ENCODE peak calls at places on chromosomes 4 and X, in nine cellular contexts. M is CD4-positive, CD25-positive, alpha-beta regulatory T cell; H is A549; O is naive thymus-derived CD4-positive, alpha-beta T cell; X is ascending aorta; A is colonic mucosa; N is OCI-LY7; V is right cardiac atrium; P is DND-41. S is an unnamed sample. For H3K4me1, the result is how much of the 10 kb centered on the place peaks cover.

GRCh38 chr4:4406455-4407298 is 19.8 kb downstream of the NSG1 start:
- DNase-seq in M (no peak), H (no peak), O (no peak), X (no peak), A (no peak), N (no peak), V (no peak), P (no peak), S (no peak)

GRCh38 chrX:50579955-50580354 is 109.3 kb upstream of the DGKK start:
- DNase-seq in M (peak), H (peak), O (no peak), X (no peak), A (peak), N (peak), V (no peak), P (peak), S (no peak)

GRCh38 chr4:11487876-11488545 is 59.3 kb upstream of the HS3ST1 start:
- DNase-seq in M (peak), H (no peak), O (no peak), X (no peak), A (no peak), N (no peak), V (no peak), P (no peak), S (no peak)

GRCh38 chr4:78627046-78627965 is 75.7 kb downstream of the ANXA3 start:
- DNase-seq in M (no peak), H (no peak), O (no peak), X (no peak), A (no peak), N (no peak), V (no peak), P (no peak), S (no peak)

GRCh38 chr4:141177171-141177570 is 43.5 kb upstream of the ZNF330 start:
- DNase-seq in M (no peak), H (no peak), O (no peak), X (no peak), A (no peak), N (no peak), V (no peak), P (no peak), S (no peak)

GRCh38 chrX:21374163-21374993 is at the start of gene CNKSR2:
- DNase-seq in M (peak), H (peak), O (peak), X (no peak), A (no peak), N (no peak), V (peak), P (peak), S (no peak)

GRCh38 chrX:123648028-123648810 is 84.6 kb downstream of the THOC2 start:
- DNase-seq in M (peak), H (peak), O (no peak), X (no peak), A (peak), N (no peak), V (no peak), P (no peak), S (no peak)

GRCh38 chr4:78922207-78922606 is 17.0 kb downstream of the PAQR3 start:
- DNase-seq in M (no peak), H (no peak), O (no peak), X (no peak), A (no peak), N (no peak), V (no peak), P (no peak), S (no peak)

GRCh38 chr4:38310446-38311043 is 350.3 kb downstream of the PTTG2 start:
- DNase-seq in M (peak), H (no peak), O (peak), X (no peak), A (no peak), N (no peak), V (no peak), P (peak), S (no peak)

GRCh38 chr4:40763228-40763716 is 13.5 kb downstream of the NSUN7 start:
- DNase-seq in M (peak), H (no peak), O (peak), X (no peak), A (no peak), N (no peak), V (no peak), P (peak), S (no peak)

GRCh38 chr4:85498068-85498733 is 23.3 kb downstream of the ARHGAP24 start:
- DNase-seq in M (no peak), H (no peak), O (no peak), X (peak), A (no peak), N (no peak), V (peak), P (no peak), S (no peak)

GRCh38 chr4:101910786-101911373 is 120.3 kb downstream of the BANK1 start:
- DNase-seq in M (no peak), H (no peak), O (no peak), X (no peak), A (no peak), N (no peak), V (no peak), P (no peak), S (no peak)

GRCh38 chr4:149980941-149981340 is 97.3 kb upstream of the DCLK2 start:
- DNase-seq in M (peak), H (peak), O (peak), X (no peak), A (peak), N (peak), V (peak), P (peak), S (no peak)

GRCh38 chr4:185232370-185232769 is 23.0 kb downstream of the SNX25 start:
- DNase-seq in M (no peak), H (no peak), O (no peak), X (no peak), A (no peak), N (no peak), V (no peak), P (no peak), S (no peak)

GRCh38 chr4:109614466-109614865 is 54.4 kb downstream of the MCUB start:
- DNase-seq in M (no peak), H (no peak), O (no peak), X (no peak), A (no peak), N (no peak), V (no peak), P (peak), S (no peak)
- H3K4me1 ChIP-seq in M (under half), H (under half), O (under half), X (under half), A (under half), N (under half), V (under half), P (under half), S (under half)

GRCh38 chr4:7877131-7877530 is 62.5 kb downstream of the AFAP1 start:
- DNase-seq in M (no peak), H (no peak), O (no peak), X (no peak), A (no peak), N (no peak), V (no peak), P (no peak), S (no peak)

GRCh38 chr4:7878323-7878722 is 61.3 kb downstream of the AFAP1 start:
- DNase-seq in M (no peak), H (no peak), O (no peak), X (no peak), A (no peak), N (no peak), V (no peak), P (no peak), S (no peak)

GRCh38 chr4:7880681-7881080 is 59.0 kb downstream of the AFAP1 start:
- DNase-seq in M (no peak), H (no peak), O (no peak), X (no peak), A (no peak), N (no peak), V (no peak), P (no peak), S (no peak)

GRCh38 chr4:7876096-7876993 is 63.3 kb downstream of the AFAP1 start:
- DNase-seq in M (peak), H (peak), O (no peak), X (no peak), A (no peak), N (no peak), V (peak), P (no peak), S (no peak)

GRCh38 chr4:7879127-7879526 is 60.5 kb downstream of the AFAP1 start:
- DNase-seq in M (no peak), H (no peak), O (no peak), X (no peak), A (no peak), N (no peak), V (no peak), P (no peak), S (no peak)
- H3K27ac ChIP-seq in M (no peak), H (peak), O (no peak), X (peak), A (no peak), N (no peak), V (no peak), P (no peak), S (peak)

GRCh38 chr4:26860922-26861433 is 337 bp downstream of the STIM2 start:
- DNase-seq in M (peak), H (no peak), O (peak), X (no peak), A (peak), N (peak), V (peak), P (peak), S (no peak)
- H3K4me1 ChIP-seq in M (half or more), H (under half), O (under half), X (under half), A (under half), N (under half), V (under half), P (half or more), S (under half)

GRCh38 chr4:98728433-98728832 is 70.0 kb upstream of the TSPAN5 start:
- DNase-seq in M (peak), H (no peak), O (no peak), X (no peak), A (no peak), N (no peak), V (no peak), P (peak), S (no peak)
- H3K27ac ChIP-seq in M (no peak), H (no peak), O (no peak), X (no peak), A (no peak), N (no peak), V (no peak), P (no peak), S (no peak)

GRCh38 chr4:76296421-76296820 is 10.1 kb upstream of the STBD1 start:
- DNase-seq in M (no peak), H (no peak), O (no peak), X (no peak), A (no peak), N (no peak), V (no peak), P (no peak), S (no peak)

GRCh38 chr4:76301775-76302162 is 4.8 kb upstream of the STBD1 start:
- DNase-seq in M (no peak), H (no peak), O (no peak), X (no peak), A (no peak), N (no peak), V (no peak), P (no peak), S (no peak)

GRCh38 chr4:76300012-76300411 is 6.5 kb upstream of the STBD1 start:
- DNase-seq in M (no peak), H (no peak), O (no peak), X (no peak), A (no peak), N (no peak), V (no peak), P (no peak), S (no peak)

GRCh38 chr4:76301068-76301774 is 5.3 kb upstream of the STBD1 start:
- DNase-seq in M (peak), H (peak), O (peak), X (no peak), A (no peak), N (no peak), V (no peak), P (no peak), S (no peak)

DNA sequence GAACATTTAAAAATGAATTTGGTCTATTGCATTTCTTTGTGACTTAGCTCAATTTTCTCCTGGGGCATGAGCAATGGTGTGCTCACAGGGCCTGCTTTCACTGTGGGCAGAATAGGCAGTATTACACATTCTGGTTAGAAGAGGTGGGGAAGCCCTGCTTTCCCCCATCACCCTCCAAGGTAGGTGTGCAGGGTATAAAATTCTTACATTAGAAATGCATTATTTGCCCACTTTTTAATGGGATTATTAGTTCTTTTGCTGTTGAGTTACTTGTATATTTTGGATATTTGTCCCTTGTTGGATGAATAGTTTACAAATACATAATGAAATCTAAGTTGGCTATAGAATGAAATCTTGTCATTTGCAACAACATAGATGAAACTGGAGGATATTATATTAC is 8.3 kb upstream of the STBD1 start:
- DNase-seq in M (no peak), H (no peak), O (no peak), X (no peak), A (no peak), N (no peak), V (no peak), P (no peak), S (no peak)
- H3K4me1 ChIP-seq in M (under half), H (under half), O (under half), X (under half), A (under half), N (under half), V (under half), P (under half), S (under half)

GRCh38 chr4:57074753-57075152 is 35.4 kb downstream of the IGFBP7 start:
- DNase-seq in M (no peak), H (no peak), O (no peak), X (no peak), A (no peak), N (no peak), V (no peak), P (no peak), S (no peak)
- H3K27ac ChIP-seq in M (no peak), H (peak), O (no peak), X (peak), A (no peak), N (no peak), V (no peak), P (no peak), S (peak)